ENCODE peak calls at places on chromosomes 4 and X, in nine cellular contexts. Q is fibroblast of pulmonary artery, F is nephron progenitor cell, O is H9, K is endothelial cell of umbilical vein, X is A549, E is cardiac muscle cell, W is esophagus squamous epithelium, P is kidney. C is an unnamed sample.

GRCh38 chrX:31423575-31424284 is 351.9 kb upstream of the FTHL17 start:
- DNase-seq in X (peak), W (no peak), O (peak), Q (peak), F (peak), P (no peak), E (peak), K (peak), C (no peak)

GRCh38 chr4:185839770-185840169 is 27.8 kb upstream of the SORBS2 start:
- DNase-seq in E (no peak), K (no peak), F (no peak), Q (no peak), P (no peak), X (no peak), W (no peak), O (no peak), C (no peak)

GRCh38 chr4:152265149-152265621 is 270.7 kb downstream of the FBXW7 start:
- DNase-seq in E (peak), K (no peak), W (no peak), X (peak), Q (peak), O (no peak), F (no peak), P (no peak), C (no peak)

GRCh38 chr4:16217300-16218051 is 8.8 kb downstream of the TAPT1 start:
- DNase-seq in Q (no peak), E (no peak), K (no peak), P (no peak), O (no peak), F (no peak), W (no peak), X (no peak), C (no peak)

GRCh38 chr4:175325230-175325629 is 407.1 kb downstream of the ADAM29 start:
- DNase-seq in E (no peak), P (no peak), W (no peak), X (no peak), F (no peak), Q (no peak), O (no peak), K (no peak), C (no peak)

GRCh38 chr4:86521373-86521969 is 72.6 kb upstream of the PTPN13 start:
- DNase-seq in P (no peak), X (no peak), E (no peak), F (no peak), Q (no peak), K (no peak), W (no peak), O (no peak), C (no peak)

GRCh38 chrX:102765794-102766193 is 45.3 kb downstream of the GPRASP3 start:
- DNase-seq in P (no peak), O (no peak), F (no peak), X (no peak), K (peak), E (peak), W (no peak), Q (peak), C (no peak)

GRCh38 chrX:13220916-13221315 is 98.9 kb downstream of the ATXN3L start:
- DNase-seq in W (no peak), X (no peak), O (no peak), P (no peak), Q (no peak), F (no peak), K (peak), E (peak), C (no peak)

GRCh38 chrX:24426921-24427746 is 38.0 kb upstream of the PDK3 start:
- DNase-seq in Q (peak), P (no peak), X (no peak), F (no peak), E (peak), O (no peak), W (no peak), K (peak), C (no peak)

GRCh38 chr4:184284336-184284690 is 66.6 kb upstream of the ENPP6 start:
- DNase-seq in O (no peak), E (no peak), P (no peak), X (no peak), Q (no peak), F (no peak), K (no peak), W (no peak), C (no peak)

GRCh38 chrX:23902419-23902818 is 5.3 kb downstream of the APOO start:
- DNase-seq in E (peak), P (no peak), O (no peak), X (no peak), W (no peak), K (peak), Q (peak), F (no peak), C (no peak)

GRCh38 chr4:74674750-74675149 is 119.6 kb downstream of the BTC start:
- DNase-seq in Q (no peak), F (no peak), E (no peak), K (no peak), P (no peak), W (no peak), O (no peak), X (no peak), C (no peak)

GRCh38 chr4:128387600-128388351 is 100.2 kb upstream of the PGRMC2 start:
- DNase-seq in Q (no peak), X (no peak), P (no peak), K (no peak), F (no peak), O (no peak), W (no peak), E (no peak), C (no peak)

GRCh38 chrX:153525451-153525850 is 8.0 kb downstream of the ATP2B3 start:
- DNase-seq in E (no peak), P (no peak), X (no peak), W (no peak), K (no peak), F (no peak), Q (no peak), O (no peak), C (no peak)

GRCh38 chrX:153526040-153526439 is 8.6 kb downstream of the ATP2B3 start:
- DNase-seq in O (no peak), W (no peak), P (no peak), X (no peak), E (no peak), Q (no peak), F (no peak), K (no peak), C (no peak)

GRCh38 chrX:153533041-153533565 is 15.7 kb downstream of the ATP2B3 start:
- DNase-seq in Q (no peak), K (no peak), E (no peak), P (no peak), W (no peak), X (no peak), O (no peak), F (no peak), C (no peak)

GRCh38 chrX:153526801-153527599 is 9.6 kb downstream of the ATP2B3 start:
- DNase-seq in X (no peak), W (no peak), E (no peak), K (no peak), F (no peak), O (no peak), Q (no peak), P (no peak), C (no peak)

GRCh38 chrX:153530411-153531145 is 13.1 kb downstream of the ATP2B3 start:
- DNase-seq in E (no peak), F (no peak), K (no peak), X (no peak), P (no peak), Q (no peak), O (no peak), W (no peak), C (no peak)
- TF ChIP-seq CTCF in E (no peak), F (no peak), K (no peak), X (no peak), P (no peak), Q (no peak), O (no peak), W (no peak), C (no peak)

DNA sequence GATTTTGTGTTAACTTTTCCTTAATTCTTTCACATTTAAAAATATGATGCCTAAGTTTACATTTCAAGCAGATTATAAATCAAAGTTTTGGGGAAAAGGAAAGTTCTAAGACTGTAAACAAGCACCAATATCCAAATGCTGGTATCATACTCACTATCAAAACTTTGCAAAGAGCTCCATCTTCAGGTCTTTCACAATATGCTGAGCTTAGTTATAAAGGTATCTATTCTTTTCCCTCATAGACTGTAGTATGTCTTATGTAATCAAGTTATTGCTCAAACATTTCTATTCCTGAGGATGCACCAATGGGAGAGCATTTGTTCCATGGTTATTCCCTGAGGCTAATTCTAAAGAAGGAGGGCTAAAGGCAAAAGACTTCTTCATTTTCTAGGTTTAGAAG is 207.9 kb upstream of the FAM241A start:
- DNase-seq in P (no peak), O (no peak), W (no peak), F (no peak), K (peak), E (peak), X (peak), Q (peak), C (no peak)
- TF ChIP-seq CTCF in P (no peak), O (peak), W (no peak), F (peak), K (no peak), E (peak), X (peak), Q (no peak), C (peak)

GRCh38 chr4:41575665-41576064 is 37.7 kb downstream of the LIMCH1 start:
- DNase-seq in X (no peak), P (no peak), E (no peak), Q (no peak), W (no peak), K (no peak), F (no peak), O (no peak), C (no peak)
- TF ChIP-seq CTCF in X (no peak), P (no peak), E (no peak), Q (no peak), W (no peak), K (no peak), F (no peak), O (no peak), C (peak)

GRCh38 chrX:84737471-84737871 is 235.2 kb upstream of the HDX start:
- DNase-seq in O (no peak), K (no peak), W (no peak), X (no peak), E (no peak), F (no peak), P (no peak), Q (no peak), C (no peak)
- TF ChIP-seq CTCF in O (no peak), K (no peak), W (no peak), X (no peak), E (no peak), F (no peak), P (no peak), Q (no peak), C (no peak)

DNA sequence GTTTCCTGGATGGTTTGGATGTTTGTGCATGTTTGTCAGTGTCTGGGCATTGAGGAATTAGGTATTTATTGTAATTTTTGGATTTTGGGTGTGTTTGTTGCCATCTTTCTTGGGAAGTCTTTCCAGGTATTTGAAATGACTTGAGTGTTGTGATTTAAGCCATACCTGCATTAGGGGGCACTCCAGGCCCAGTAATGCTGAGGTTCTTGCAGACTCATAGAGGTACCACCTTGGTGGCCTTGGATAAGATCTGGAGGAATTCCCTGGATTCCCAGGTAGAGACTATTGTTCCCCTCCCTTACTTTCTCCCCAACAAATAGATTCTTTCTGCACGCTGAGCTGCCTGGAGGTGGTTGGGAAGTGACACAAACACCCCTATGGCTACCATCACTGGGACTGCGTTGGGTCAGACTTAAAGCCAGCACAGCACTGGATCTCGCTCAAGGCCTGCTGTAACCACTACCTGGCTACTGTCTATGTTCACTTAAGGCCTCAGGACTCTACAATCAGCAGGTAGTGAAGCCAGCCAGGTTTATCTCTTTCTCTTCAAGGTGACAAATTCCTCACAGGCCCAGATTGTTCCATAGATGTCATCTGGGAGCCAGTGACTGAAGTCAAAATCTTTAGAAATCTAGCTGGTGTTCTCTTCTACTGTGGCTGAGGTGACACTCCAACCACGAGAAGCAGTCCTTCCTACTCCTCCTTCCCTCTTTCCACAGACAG is 643.6 kb downstream of the PDHA2 start:
- DNase-seq in P (no peak), E (peak), F (no peak), Q (no peak), K (peak), W (no peak), O (peak), X (no peak), C (no peak)
- TF ChIP-seq CTCF in P (no peak), E (no peak), F (no peak), Q (no peak), K (no peak), W (no peak), O (peak), X (no peak), C (no peak)

DNA sequence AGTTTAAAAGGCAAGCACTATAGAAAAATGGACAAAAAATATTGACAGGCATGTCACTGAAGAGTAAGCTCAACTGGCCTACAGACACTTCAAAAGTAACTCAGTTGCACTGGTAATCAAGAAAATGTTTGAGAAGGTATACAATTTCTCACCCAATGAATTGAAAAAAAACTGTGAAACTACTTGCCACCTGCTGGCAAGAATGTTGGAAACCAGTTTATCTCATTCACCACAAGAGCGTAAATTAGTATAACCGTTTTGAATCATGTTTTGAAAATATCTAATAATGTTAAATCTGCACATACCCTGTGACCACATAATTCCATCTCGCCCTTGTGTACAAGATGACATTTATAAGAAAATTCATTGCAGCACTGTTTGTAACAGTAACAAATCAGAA is 31.7 kb downstream of the TXK start:
- DNase-seq in X (no peak), K (no peak), W (no peak), Q (no peak), O (no peak), P (no peak), E (no peak), F (no peak), C (no peak)
- TF ChIP-seq CTCF in X (peak), K (no peak), W (no peak), Q (peak), O (peak), P (no peak), E (peak), F (no peak), C (peak)

DNA sequence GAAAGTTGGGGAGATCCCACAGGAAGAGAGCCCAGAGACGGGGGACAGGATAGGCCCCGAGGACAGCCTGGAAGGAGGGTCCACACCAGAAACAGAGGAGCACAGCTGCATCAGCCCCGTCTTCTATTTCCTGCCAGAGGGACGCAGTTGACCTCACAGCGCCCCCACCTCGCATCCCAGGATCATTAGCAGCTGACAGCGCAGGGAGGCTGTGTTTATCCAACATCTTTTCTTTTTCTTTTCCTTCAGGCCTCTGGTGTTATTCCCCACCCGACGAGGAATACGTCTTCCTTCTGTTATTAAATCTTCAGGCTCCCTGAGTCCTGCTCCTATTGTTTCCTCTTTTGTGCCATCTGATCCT is 75.4 kb downstream of the DCHS2 start:
- DNase-seq in P (no peak), X (no peak), K (no peak), O (peak), Q (no peak), F (peak), E (peak), W (no peak), C (no peak)
- TF ChIP-seq CTCF in P (no peak), X (peak), K (no peak), O (peak), Q (no peak), F (peak), E (no peak), W (no peak), C (peak)

GRCh38 chr4:10611673-10612072 is 72.9 kb downstream of the CLNK start:
- DNase-seq in Q (peak), X (no peak), P (no peak), O (no peak), E (peak), K (peak), F (no peak), W (no peak), C (no peak)
- TF ChIP-seq CTCF in Q (no peak), X (no peak), P (no peak), O (no peak), E (no peak), K (no peak), F (no peak), W (no peak), C (no peak)

DNA sequence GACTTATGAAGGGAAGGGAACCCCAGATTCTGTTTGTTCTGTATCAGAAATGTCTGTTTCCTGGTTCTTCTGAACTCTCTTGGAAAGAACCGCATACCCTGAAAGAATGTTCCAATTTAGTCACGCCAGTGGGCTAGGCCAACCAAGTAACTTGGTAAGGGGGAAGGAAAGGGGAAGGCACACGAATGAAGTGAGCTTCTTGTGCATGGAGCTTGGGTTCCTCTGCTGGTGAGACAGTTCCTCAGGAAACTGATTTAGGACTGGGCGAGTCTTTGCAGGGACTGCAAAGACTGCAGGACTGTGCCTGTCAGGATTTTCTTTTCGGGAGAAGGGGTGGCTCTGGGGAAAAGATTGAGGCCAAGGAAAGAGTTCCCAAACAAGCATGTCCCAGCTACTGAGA is 35.6 kb downstream of the FRMPD3 start:
- DNase-seq in X (no peak), K (no peak), W (no peak), F (no peak), E (peak), P (no peak), O (no peak), Q (no peak), C (no peak)
- TF ChIP-seq CTCF in X (no peak), K (no peak), W (no peak), F (no peak), E (no peak), P (no peak), O (peak), Q (no peak), C (no peak)

GRCh38 chrX:153989971-153990655 is 17.6 kb downstream of the TMEM187 start:
- DNase-seq in F (no peak), Q (no peak), E (no peak), W (no peak), O (no peak), K (no peak), P (no peak), X (no peak), C (no peak)

GRCh38 chrX:153988493-153988892 is 15.9 kb downstream of the TMEM187 start:
- DNase-seq in E (no peak), K (no peak), Q (no peak), F (no peak), W (no peak), X (no peak), O (no peak), P (no peak), C (no peak)

GRCh38 chrX:153993079-153993478 is 20.5 kb downstream of the TMEM187 start:
- DNase-seq in P (no peak), K (no peak), O (no peak), X (no peak), W (no peak), Q (no peak), F (no peak), E (no peak), C (no peak)

GRCh38 chrX:153992180-153992579 is 19.6 kb downstream of the TMEM187 start:
- DNase-seq in F (no peak), E (no peak), O (no peak), W (no peak), Q (no peak), K (no peak), X (no peak), P (no peak), C (no peak)

GRCh38 chrX:153991013-153991580 is 18.5 kb downstream of the TMEM187 start:
- DNase-seq in O (no peak), K (no peak), Q (no peak), E (no peak), W (no peak), F (no peak), P (no peak), X (no peak), C (no peak)
- TF ChIP-seq CTCF in O (no peak), K (no peak), Q (no peak), E (no peak), W (no peak), F (no peak), P (no peak), X (no peak), C (no peak)

C was measured in type B pancreatic cell.